ENCODE peak calls at places on chromosomes 5 and 9, in six cellular contexts. Q, O, Z, I, L and A are unnamed samples.

GRCh38 chr9:75552941-75553340 is 337.5 kb upstream of the PCSK5 start:
- DNase-seq in Q (no peak), O (no peak), Z (no peak), I (no peak), L (no peak), A (no peak)

GRCh38 chr5:145697251-145698016 is 137.7 kb downstream of the PRELID2 start:
- DNase-seq in Q (peak), O (no peak), Z (peak), I (peak), L (peak), A (no peak)

GRCh38 chr9:16505159-16505558 is 365.3 kb downstream of the BNC2 start:
- DNase-seq in Q (no peak), O (no peak), Z (peak), I (no peak), L (peak), A (no peak)

GRCh38 chr9:135858491-135859185 is 48.7 kb downstream of the CAMSAP1 start:
- DNase-seq in Q (no peak), O (no peak), Z (no peak), I (no peak), L (no peak), A (peak)

GRCh38 chr5:3002230-3002629 is 250.8 kb upstream of the IRX2 start:
- DNase-seq in Q (no peak), O (no peak), Z (no peak), I (no peak), L (no peak), A (no peak)

GRCh38 chr5:74132485-74132884 is 506.5 kb downstream of the ARHGEF28 start:
- DNase-seq in Q (no peak), O (no peak), Z (no peak), I (no peak), L (no peak), A (no peak)

GRCh38 chr9:131469369-131469768 is 33.3 kb upstream of the POMT1 start:
- DNase-seq in Q (no peak), O (no peak), Z (no peak), I (no peak), L (no peak), A (peak)

GRCh38 chr5:24188196-24188595 is 456.6 kb downstream of the CDH10 start:
- DNase-seq in Q (no peak), O (no peak), Z (no peak), I (no peak), L (no peak), A (no peak)

GRCh38 chr5:103223031-103223955 is 35.3 kb upstream of the MACIR start:
- DNase-seq in Q (no peak), O (no peak), Z (no peak), I (no peak), L (no peak), A (no peak)

GRCh38 chr9:12935714-12936113 is 160.9 kb downstream of the LURAP1L start:
- DNase-seq in Q (no peak), O (no peak), Z (peak), I (no peak), L (no peak), A (no peak)

GRCh38 chr9:124743686-124744348 is 27.3 kb downstream of the NR6A1 start:
- DNase-seq in Q (no peak), O (no peak), Z (peak), I (no peak), L (no peak), A (no peak)

GRCh38 chr5:166529200-166529599 is 1762.2 kb upstream of the WWC1 start:
- DNase-seq in Q (no peak), O (no peak), Z (no peak), I (no peak), L (no peak), A (no peak)

GRCh38 chr5:78589928-78590327 is 58.6 kb downstream of the LHFPL2 start:
- DNase-seq in Q (no peak), O (no peak), Z (no peak), I (no peak), L (no peak), A (no peak)

GRCh38 chr5:78586251-78586650 is 62.3 kb downstream of the LHFPL2 start:
- DNase-seq in Q (no peak), O (no peak), Z (peak), I (no peak), L (peak), A (peak)

GRCh38 chr5:78588517-78588916 is 60.1 kb downstream of the LHFPL2 start:
- DNase-seq in Q (no peak), O (no peak), Z (no peak), I (no peak), L (no peak), A (no peak)

GRCh38 chr5:78587775-78588291 is 60.7 kb downstream of the LHFPL2 start:
- DNase-seq in Q (peak), O (no peak), Z (peak), I (peak), L (no peak), A (no peak)

GRCh38 chr5:78587081-78587774 is 61.3 kb downstream of the LHFPL2 start:
- DNase-seq in Q (no peak), O (no peak), Z (no peak), I (no peak), L (no peak), A (no peak)
- H3K27ac ChIP-seq in Q (peak), O (peak), Z (peak), I (peak), L (peak), A (no peak)

DNA sequence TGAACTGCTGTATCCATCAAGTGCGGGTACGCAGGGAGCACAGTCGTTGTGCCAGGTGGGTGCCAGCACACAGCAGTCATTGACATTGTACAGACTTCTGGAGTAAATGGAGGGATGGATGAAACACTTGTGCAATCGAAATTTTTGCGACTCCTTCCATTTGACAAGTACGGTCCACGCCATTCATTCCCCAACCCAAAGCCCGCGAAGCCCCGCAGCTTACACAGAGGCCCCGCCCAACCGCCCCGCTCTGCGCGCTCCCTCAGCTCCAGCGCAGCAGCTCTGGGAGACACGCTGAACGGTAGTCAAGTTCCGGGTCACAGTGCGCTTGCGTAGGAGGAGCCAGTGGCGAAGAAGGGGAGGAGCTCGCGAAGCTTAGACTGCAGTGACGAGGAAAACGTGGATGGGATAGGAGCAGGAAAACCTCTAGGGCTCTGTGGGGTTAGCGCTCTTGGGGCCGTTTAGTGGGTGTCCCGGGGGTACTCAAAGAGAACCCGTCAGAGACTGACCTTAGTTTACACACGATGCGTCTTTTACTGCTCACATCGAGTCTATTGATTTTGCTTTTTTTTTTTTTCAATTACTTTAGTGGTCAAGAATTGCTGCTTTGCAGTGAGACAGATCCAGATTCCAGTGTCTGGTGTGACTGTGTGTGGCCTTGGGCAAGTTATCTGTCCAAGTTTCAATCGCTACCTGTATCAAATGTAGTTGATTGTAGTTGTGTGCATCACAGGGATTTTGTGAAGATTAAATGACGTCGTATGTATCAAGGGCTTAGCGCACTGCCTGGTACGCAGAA is 15.3 kb upstream of the MSANTD3 start:
- DNase-seq in Q (peak), O (peak), Z (peak), I (peak), L (peak), A (peak)
- TF ChIP-seq CTCF in Q (no peak), O (no peak), Z (no peak), I (no peak), L (no peak), A (no peak)

DNA sequence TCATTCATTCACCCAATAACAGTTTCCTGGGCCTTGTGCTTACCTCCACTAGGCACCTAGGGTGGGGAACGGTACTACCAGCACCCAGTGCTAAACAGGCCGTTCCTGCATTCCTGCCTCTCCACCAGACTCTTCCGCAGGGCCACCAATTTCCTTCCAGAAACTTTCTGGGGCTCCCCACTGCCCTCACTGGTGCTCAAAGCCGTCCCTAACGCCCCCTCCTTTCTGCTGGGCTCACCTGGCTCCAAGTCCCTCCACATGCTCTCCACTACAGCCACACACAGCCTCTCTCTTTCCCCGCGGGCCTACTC is 1.4 kb downstream of the PHF19 start:
- DNase-seq in Q (no peak), O (no peak), Z (no peak), I (peak), L (no peak), A (no peak)
- H3K27ac ChIP-seq in Q (peak), O (peak), Z (peak), I (peak), L (peak), A (peak)

GRCh38 chr5:9617191-9617590 is 13.0 kb downstream of the TAS2R1 start:
- DNase-seq in Q (peak), O (no peak), Z (no peak), I (no peak), L (no peak), A (no peak)
- TF ChIP-seq CTCF in Q (peak), O (no peak), Z (no peak), I (no peak), L (no peak), A (no peak)

DNA sequence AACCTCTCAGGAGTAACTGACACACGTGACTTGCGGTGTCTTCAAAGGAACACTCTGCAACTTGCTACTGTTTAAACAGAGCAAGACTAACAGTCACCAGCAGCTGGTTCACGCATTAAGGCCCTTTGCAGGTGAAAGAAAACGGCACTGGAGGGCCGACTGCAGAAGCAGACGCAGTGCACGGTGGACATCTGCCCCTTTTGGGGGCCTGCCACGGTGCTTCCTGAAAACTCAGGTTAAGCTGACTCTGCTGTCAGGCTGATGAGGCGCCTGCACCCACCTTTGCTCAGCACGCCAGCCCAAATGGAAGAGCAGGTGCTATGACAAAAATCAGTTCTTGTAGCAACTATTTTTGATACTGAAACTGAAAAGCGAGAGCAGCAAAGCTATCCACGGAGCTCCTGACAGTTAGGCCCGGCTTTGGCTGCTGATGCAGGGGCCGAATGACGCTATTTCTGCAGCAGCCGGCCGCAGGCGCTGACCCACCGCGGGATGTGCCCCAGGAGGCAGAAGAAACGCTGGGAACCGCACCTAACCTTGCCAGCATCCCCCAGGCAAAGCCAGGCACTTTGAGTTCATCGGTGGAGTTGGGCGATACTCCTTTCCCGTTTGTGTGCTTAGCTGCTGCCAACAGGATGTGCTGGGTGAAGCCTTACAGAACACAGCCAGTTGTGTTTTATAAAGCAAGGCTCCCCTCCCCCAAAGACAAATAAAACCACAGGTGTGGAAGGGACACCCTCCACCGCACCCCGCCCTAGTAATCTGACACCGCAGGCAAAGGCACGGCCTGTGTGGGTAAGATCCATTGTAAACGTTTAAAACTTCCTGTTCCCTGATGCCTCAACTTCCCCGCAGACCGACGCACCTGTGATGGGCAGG is 21.1 kb upstream of the TERT start:
- DNase-seq in Q (peak), O (no peak), Z (peak), I (no peak), L (peak), A (no peak)
- H3K27ac ChIP-seq in Q (peak), O (no peak), Z (no peak), I (no peak), L (peak), A (no peak)

DNA sequence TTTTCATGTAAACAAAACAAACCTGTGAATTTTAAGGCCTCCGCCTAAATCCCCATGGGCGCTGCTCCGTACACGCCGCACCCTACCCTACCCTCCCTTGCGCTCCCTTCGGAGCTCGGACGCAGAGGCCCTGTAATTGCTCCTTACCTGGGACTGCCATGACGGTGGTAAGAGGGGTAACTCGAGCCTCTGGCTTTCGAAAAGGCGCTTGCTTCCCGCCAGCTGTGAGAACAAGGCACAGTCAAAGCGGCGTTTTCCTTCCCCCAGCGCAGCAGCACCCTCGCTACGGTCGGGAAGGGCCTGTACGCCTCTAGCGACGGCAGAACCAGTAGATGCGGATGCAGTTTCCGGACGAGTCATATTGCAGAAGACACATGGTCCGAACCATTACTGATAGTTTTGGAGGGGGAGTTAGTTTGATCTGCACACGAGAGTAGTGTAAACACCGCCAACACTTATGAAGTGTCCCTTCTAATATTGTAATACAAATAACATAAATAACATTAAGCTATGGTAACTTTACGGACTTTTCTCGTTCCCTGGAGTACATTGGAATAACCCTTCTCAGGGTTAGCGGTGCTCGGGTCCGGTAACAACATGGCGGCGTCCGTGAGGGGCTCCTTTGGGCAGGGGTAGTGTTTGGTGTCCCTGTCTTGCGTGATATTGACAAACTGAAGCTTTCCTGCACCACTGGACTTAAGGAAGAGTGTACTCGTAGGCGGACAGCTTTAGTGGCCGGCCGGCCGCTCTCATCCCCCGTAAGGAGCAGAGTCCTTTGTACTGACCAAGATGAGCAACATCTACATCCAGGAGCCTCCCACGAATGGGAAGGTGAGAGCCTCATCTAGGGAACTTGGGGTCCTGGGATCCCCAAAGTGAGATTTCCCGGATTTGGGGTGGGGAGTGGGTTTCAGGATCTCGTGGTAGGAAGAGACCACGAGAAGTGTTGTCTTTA is at the start of the genes CWC27 and SREK1IP1:
- DNase-seq in Q (peak), O (peak), Z (peak), I (peak), L (peak), A (peak)
- TF ChIP-seq CTCF in Q (peak), O (peak), Z (peak), I (no peak), L (no peak), A (no peak)

GRCh38 chr5:156328766-156329165 is 1.8 kb downstream of the SGCD start:
- DNase-seq in Q (no peak), O (no peak), Z (no peak), I (no peak), L (no peak), A (no peak)

GRCh38 chr5:156330141-156330870 is 3.3 kb downstream of the SGCD start:
- DNase-seq in Q (no peak), O (no peak), Z (no peak), I (no peak), L (no peak), A (no peak)

GRCh38 chr5:156329197-156329611 is 2.2 kb downstream of the SGCD start:
- DNase-seq in Q (no peak), O (peak), Z (no peak), I (no peak), L (no peak), A (peak)

GRCh38 chr5:156332245-156332644 is 5.3 kb downstream of the SGCD start:
- DNase-seq in Q (no peak), O (no peak), Z (no peak), I (no peak), L (no peak), A (no peak)

GRCh38 chr5:156331845-156332244 is 4.9 kb downstream of the SGCD start:
- DNase-seq in Q (no peak), O (no peak), Z (no peak), I (no peak), L (no peak), A (no peak)
- H3K27ac ChIP-seq in Q (no peak), O (peak), Z (no peak), I (no peak), L (no peak), A (no peak)

DNA sequence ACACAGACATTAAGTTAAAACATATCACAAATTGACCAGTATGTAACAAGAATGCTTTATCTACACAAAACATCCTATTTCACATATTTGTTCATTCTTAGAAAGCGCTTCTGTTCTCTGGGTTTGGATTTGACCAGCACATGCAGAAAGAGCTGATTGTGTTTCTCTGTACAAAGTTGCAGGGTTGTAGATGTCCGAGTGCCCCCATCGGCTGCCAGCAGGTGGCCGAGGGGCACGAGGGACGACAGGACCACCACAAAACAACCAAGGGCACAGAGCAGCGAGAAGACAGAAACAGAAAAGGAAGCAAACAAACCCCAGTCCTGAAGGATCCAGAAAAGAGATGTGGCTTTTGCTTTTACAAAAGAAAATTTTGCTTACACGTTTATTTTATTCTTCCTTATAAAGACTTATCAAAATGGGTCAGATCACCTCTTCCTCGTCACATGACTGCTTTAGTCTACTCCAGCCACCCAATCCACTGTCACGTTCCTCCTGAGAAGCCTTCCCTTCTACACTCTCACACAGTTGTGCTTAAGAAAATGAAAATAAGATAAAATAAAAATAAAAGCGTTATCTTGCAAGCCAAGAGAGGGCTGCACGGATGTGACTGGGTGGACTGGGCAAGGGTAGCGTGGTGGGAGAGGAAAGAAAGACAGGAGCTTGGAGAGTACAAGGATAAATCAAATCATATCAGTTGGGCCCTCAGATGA is 9.5 kb downstream of the OTP start:
- DNase-seq in Q (no peak), O (no peak), Z (no peak), I (peak), L (peak), A (no peak)
- TF ChIP-seq CTCF in Q (peak), O (no peak), Z (no peak), I (no peak), L (no peak), A (no peak)